ENCODE peak calls at places on chromosomes 13 and 19, in ten cellular contexts. E is CD4-positive, alpha-beta memory T cell; R is esophagus muscularis mucosa; D is tibial nerve; T is colonic mucosa; V is upper lobe of right lung; O is body of pancreas; I is ascending aorta; A is upper lobe of left lung; J is CD4-positive, CD25-positive, alpha-beta regulatory T cell. Z is an unnamed sample.

GRCh38 chr13:79508224-79508961 is 27.4 kb downstream of the NDFIP2 start:
- DNase-seq in D (no peak), I (no peak), J (no peak), O (no peak), A (no peak), R (no peak), E (no peak), V (no peak), T (no peak), Z (no peak)

GRCh38 chr13:94201022-94201421 is 278.5 kb downstream of the DCT start:
- DNase-seq in E (no peak), T (no peak), J (no peak), O (no peak), D (no peak), R (no peak), V (no peak), I (no peak), A (no peak), Z (no peak)

GRCh38 chr19:43638991-43639494 is 607 bp downstream of the CADM4 start:
- DNase-seq in O (no peak), J (no peak), I (no peak), T (no peak), A (no peak), R (no peak), E (no peak), D (no peak), V (no peak), Z (no peak)

GRCh38 chr19:50328257-50329145 is 676 bp downstream of the KCNC3 start:
- DNase-seq in E (peak; percentile 30), A (peak; percentile 94), R (no peak), O (peak; percentile 40), J (no peak), V (peak; percentile 79), T (no peak), I (no peak), D (no peak), Z (no peak)

GRCh38 chr19:42850981-42851717 is 28.4 kb downstream of the PSG1 start:
- DNase-seq in T (no peak), D (peak; percentile 28), E (no peak), A (no peak), O (peak; percentile 14), V (no peak), I (peak; percentile 85), J (no peak), R (peak; percentile 86), Z (no peak)

GRCh38 chr13:111874981-111875380 is 192.0 kb upstream of the SOX1 start:
- DNase-seq in D (no peak), I (peak; percentile 41), V (no peak), J (no peak), T (no peak), A (no peak), O (no peak), E (no peak), R (peak; percentile 74), Z (peak; percentile 46)

GRCh38 chr13:21139374-21139773 is 37.0 kb downstream of the SKA3 start:
- DNase-seq in A (no peak), E (no peak), J (no peak), O (no peak), D (no peak), R (peak; percentile 68), I (no peak), V (no peak), T (peak; percentile 23), Z (no peak)

GRCh38 chr19:35266904-35267817 is 1.6 kb upstream of the USF2 start:
- DNase-seq in J (no peak), I (peak; percentile 72), E (no peak), D (no peak), A (peak; percentile 90), O (peak; percentile 53), R (no peak), V (peak; percentile 82), T (peak; percentile 49), Z (no peak)

DNA sequence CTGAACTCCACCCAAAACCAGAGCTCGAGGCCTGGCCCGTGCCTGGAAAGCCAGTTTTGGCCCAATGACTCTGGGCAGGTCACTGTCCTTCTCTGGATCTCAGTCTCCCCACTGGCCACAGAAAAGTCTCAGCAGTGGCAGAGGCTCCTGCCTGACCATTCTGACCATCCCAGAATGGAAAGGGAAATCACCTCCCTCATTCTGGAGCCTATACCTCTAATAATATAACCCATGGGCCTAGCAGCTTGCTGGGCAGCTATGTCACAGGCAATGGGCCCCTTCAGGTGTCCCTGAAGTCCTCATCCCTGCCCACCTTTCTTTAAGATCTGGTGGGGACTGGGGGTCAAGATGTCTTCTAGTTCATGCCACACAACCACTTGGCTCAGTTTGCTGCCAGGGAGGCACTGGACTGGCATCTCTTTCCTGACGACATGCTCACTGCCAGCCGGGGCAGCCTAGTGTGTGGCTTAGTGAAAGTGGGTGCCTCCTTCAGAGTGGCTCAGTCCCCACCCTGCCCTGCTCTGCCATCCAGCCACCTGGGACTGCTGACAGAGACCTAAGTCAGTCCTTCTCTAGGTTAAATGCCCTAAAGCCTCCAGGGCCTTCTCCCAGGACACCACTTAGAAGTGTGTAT is 62.6 kb downstream of the AP1M1 start:
- DNase-seq in V (no peak), D (no peak), I (no peak), A (no peak), O (no peak), J (no peak), E (no peak), R (no peak), T (no peak), Z (no peak)
- H3K4me1 ChIP-seq in V (peaks cover 42% of the 10 kb centered on the region), D (peaks cover 28% of the 10 kb centered on the region), I (peaks cover 12% of the 10 kb centered on the region), A (peaks cover 44% of the 10 kb centered on the region), O (peaks cover 37% of the 10 kb centered on the region), J (peaks cover 44% of the 10 kb centered on the region), E (peaks cover 59% of the 10 kb centered on the region), R (peaks cover 15% of the 10 kb centered on the region), T (no peaks in the 10 kb centered on the region), Z (peaks cover 9% of the 10 kb centered on the region)

DNA sequence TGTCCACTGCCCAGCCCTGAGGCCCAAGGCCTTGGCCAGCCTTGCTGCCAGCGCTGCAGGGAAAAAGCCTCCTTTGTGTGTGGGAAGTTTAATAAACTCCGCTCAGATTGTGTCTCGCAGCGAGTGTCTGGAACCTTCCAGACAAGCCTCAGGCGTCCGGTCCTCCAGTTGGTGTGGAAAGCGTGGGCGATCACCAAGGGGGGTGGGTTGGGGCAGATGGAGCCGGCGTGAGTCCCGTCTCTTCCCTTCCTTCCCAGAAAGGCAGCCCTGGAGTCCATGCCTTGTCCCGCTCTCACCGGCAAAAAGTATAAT is 4.6 kb downstream of the STK11 start:
- DNase-seq in E (no peak), I (no peak), D (no peak), T (no peak), J (no peak), V (no peak), A (no peak), R (no peak), O (peak; percentile 16), Z (no peak)
- H3K4me3 ChIP-seq in E (no peak overlapping the region), I (no peak overlapping the region), D (no peak overlapping the region), T (no peak overlapping the region), J (no peak overlapping the region), V (no peak overlapping the region), A (no peak overlapping the region), R (no peak overlapping the region), O (no peak overlapping the region), Z (no peak overlapping the region)

GRCh38 chr19:1169921-1170885 is 3.9 kb downstream of the SBNO2 start:
- DNase-seq in J (no peak), O (peak; percentile 54), V (peak; percentile 69), R (no peak), D (no peak), E (no peak), A (peak; percentile 80), T (no peak), I (no peak), Z (no peak)

GRCh38 chr19:1168562-1168873 is 5.5 kb downstream of the SBNO2 start:
- DNase-seq in E (no peak), T (no peak), V (no peak), A (peak; percentile 82), R (no peak), O (no peak), D (no peak), I (no peak), J (no peak), Z (no peak)

GRCh38 chr19:1168877-1169791 is 4.9 kb downstream of the SBNO2 start:
- DNase-seq in R (no peak), J (no peak), O (peak; percentile 68), T (no peak), A (peak; percentile 82), V (peak; percentile 69), E (no peak), I (no peak), D (no peak), Z (no peak)

GRCh38 chr19:1166872-1167573 is 7.0 kb downstream of the SBNO2 start:
- DNase-seq in A (peak; percentile 83), O (no peak), D (no peak), J (no peak), V (peak; percentile 84), R (no peak), T (no peak), I (no peak), E (no peak), Z (no peak)

GRCh38 chr19:1167687-1168561 is 6.1 kb downstream of the SBNO2 start:
- DNase-seq in V (peak; percentile 65), D (no peak), J (no peak), E (no peak), T (no peak), O (no peak), I (no peak), A (peak; percentile 75), R (no peak), Z (no peak)
- H3K27ac ChIP-seq in V (peak overlapping the region; percentile 78), D (peak overlapping the region; percentile 55), J (no peak overlapping the region), E (no peak overlapping the region), T (no peak overlapping the region), O (peak overlapping the region; percentile 80), I (no peak overlapping the region), A (peak overlapping the region; percentile 82), R (peak overlapping the region; percentile 75), Z (peak overlapping the region; percentile 93)

GRCh38 chr19:5128932-5129389 is 160.0 kb downstream of the KDM4B start:
- DNase-seq in D (no peak), R (no peak), V (no peak), I (no peak), J (no peak), A (peak; percentile 74), T (no peak), O (peak; percentile 94), E (no peak), Z (no peak)

GRCh38 chr19:5130371-5131030 is 161.6 kb downstream of the KDM4B start:
- DNase-seq in J (peak; percentile 90), O (peak; percentile 66), E (peak; percentile 50), A (peak; percentile 65), D (no peak), I (no peak), R (no peak), V (no peak), T (no peak), Z (no peak)

GRCh38 chr19:5131031-5131865 is 162.3 kb downstream of the KDM4B start:
- DNase-seq in J (no peak), I (no peak), O (no peak), E (no peak), D (no peak), V (no peak), A (peak; percentile 80), T (no peak), R (no peak), Z (no peak)

GRCh38 chr19:5128251-5128931 is 159.5 kb downstream of the KDM4B start:
- DNase-seq in A (peak; percentile 72), O (peak; percentile 96), D (peak; percentile 39), E (no peak), I (peak; percentile 79), V (no peak), T (no peak), R (no peak), J (no peak), Z (no peak)

DNA sequence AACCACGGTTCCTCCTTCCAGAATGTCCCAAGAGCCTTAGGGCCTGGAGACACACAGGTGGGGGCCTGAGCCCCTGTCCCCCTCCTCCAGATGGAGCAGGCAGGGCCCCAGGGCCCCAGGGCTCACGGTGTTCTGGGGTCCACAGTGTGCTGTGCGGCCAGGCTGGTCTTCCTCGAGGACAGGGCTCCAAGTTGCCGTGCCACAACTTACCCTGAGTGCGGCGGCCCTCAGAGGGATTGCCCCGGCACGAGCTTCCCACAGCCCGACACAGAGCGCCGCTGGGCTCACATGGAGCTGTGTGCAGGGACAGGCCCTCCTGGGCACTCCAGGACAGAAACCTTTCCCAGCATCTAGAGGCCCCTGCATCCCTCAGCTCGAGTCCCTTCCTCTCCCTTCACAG is 160.8 kb downstream of the KDM4B start:
- DNase-seq in O (no peak), A (peak; percentile 72), V (no peak), J (no peak), I (no peak), T (no peak), E (no peak), D (no peak), R (no peak), Z (no peak)
- H3K4me1 ChIP-seq in O (peaks cover 73% of the 10 kb centered on the region), A (peaks cover 26% of the 10 kb centered on the region), V (peaks cover 7% of the 10 kb centered on the region), J (peaks cover 40% of the 10 kb centered on the region), I (peaks cover 31% of the 10 kb centered on the region), T (no peaks in the 10 kb centered on the region), E (peaks cover 15% of the 10 kb centered on the region), D (peaks cover 29% of the 10 kb centered on the region), R (peaks cover 22% of the 10 kb centered on the region), Z (peaks cover 27% of the 10 kb centered on the region)

Z was measured in vagina.